ENCODE peak calls at places on chromosome 16, in eight cellular contexts. U is Peyer's patch; V is cardiac muscle cell; P is A549; M is IMR-90; D is CD8-positive, alpha-beta T cell; I is tibial nerve; Y is GM23248. B is an unnamed sample. For H3K4me1, the result is how much of the 10 kb centered on the place peaks cover.

GRCh38 chr16:80459331-80459777 is 81.4 kb upstream of the DYNLRB2 start:
- DNase-seq in U (no peak), V (no peak), P (no peak), M (no peak), D (no peak), I (peak), Y (peak), B (no peak)

GRCh38 chr16:16092925-16093624 is 130.2 kb downstream of the ABCC6 start:
- DNase-seq in U (no peak), V (no peak), P (no peak), M (peak), D (no peak), I (no peak), Y (peak), B (no peak)

GRCh38 chr16:88846088-88846487 is 10.7 kb downstream of the GALNS start:
- DNase-seq in U (no peak), V (no peak), P (no peak), M (peak), D (no peak), I (no peak), Y (peak), B (no peak)

GRCh38 chr16:88941933-88942909 is 34.8 kb downstream of the CBFA2T3 start:
- DNase-seq in U (peak), V (peak), P (peak), M (no peak), D (peak), I (no peak), Y (peak), B (peak)

GRCh38 chr16:30902070-30902972 is 5.9 kb downstream of the CTF1 start:
- DNase-seq in U (peak), V (peak), P (peak), M (peak), D (peak), I (peak), Y (peak), B (peak)

GRCh38 chr16:11016524-11016988 is 72.2 kb downstream of the CLEC16A start:
- DNase-seq in U (no peak), V (no peak), P (peak), M (peak), D (no peak), I (no peak), Y (peak), B (no peak)

GRCh38 chr16:54006693-54007092 is 279.9 kb downstream of the IRX3 start:
- DNase-seq in U (no peak), V (no peak), P (no peak), M (peak), D (no peak), I (no peak), Y (no peak), B (no peak)

GRCh38 chr16:9296273-9296593 is 204.8 kb downstream of the HAPSTR1 start:
- DNase-seq in U (no peak), V (no peak), P (no peak), M (no peak), D (no peak), I (no peak), Y (no peak), B (no peak)

GRCh38 chr16:10265770-10266615 is 83.8 kb upstream of the GRIN2A start:
- DNase-seq in U (no peak), V (no peak), P (no peak), M (no peak), D (no peak), I (no peak), Y (no peak), B (no peak)

GRCh38 chr16:69483611-69484010 is 59.2 kb downstream of the CYB5B start:
- DNase-seq in U (no peak), V (no peak), P (no peak), M (no peak), D (no peak), I (no peak), Y (no peak), B (no peak)

GRCh38 chr16:89202422-89203215 is 2.3 kb upstream of the SLC22A31 start:
- DNase-seq in U (no peak), V (no peak), P (no peak), M (no peak), D (no peak), I (no peak), Y (no peak), B (no peak)

GRCh38 chr16:84986879-84987278 is 24.5 kb downstream of the ZDHHC7 start:
- DNase-seq in U (no peak), V (no peak), P (no peak), M (no peak), D (no peak), I (no peak), Y (no peak), B (no peak)

GRCh38 chr16:1794221-1794871 is 841 bp upstream of the IGFALS start:
- DNase-seq in U (no peak), V (no peak), P (no peak), M (no peak), D (no peak), I (no peak), Y (no peak), B (no peak)

GRCh38 chr16:30948956-30949654 is at the start of gene ORAI3:
- DNase-seq in U (peak), V (peak), P (peak), M (peak), D (peak), I (peak), Y (peak), B (no peak)

GRCh38 chr16:65117701-65118448 is 4.0 kb downstream of the CDH11 start:
- DNase-seq in U (no peak), V (peak), P (peak), M (peak), D (no peak), I (peak), Y (peak), B (peak)

GRCh38 chr16:70747703-70748631 is 53.0 kb downstream of the VAC14 start:
- DNase-seq in U (no peak), V (no peak), P (no peak), M (peak), D (no peak), I (no peak), Y (no peak), B (no peak)
- H3K4me1 ChIP-seq in U (under half), V (under half), P (half or more), M (half or more), D (under half), I (under half), Y (under half), B (under half)

GRCh38 chr16:14371778-14372431 is 258.2 kb downstream of the PARN start:
- DNase-seq in U (no peak), V (no peak), P (no peak), M (no peak), D (no peak), I (no peak), Y (no peak), B (no peak)

GRCh38 chr16:14373901-14374300 is 256.2 kb downstream of the PARN start:
- DNase-seq in U (no peak), V (no peak), P (no peak), M (no peak), D (no peak), I (no peak), Y (no peak), B (peak)

GRCh38 chr16:14372471-14372870 is 257.6 kb downstream of the PARN start:
- DNase-seq in U (no peak), V (no peak), P (no peak), M (no peak), D (no peak), I (no peak), Y (no peak), B (no peak)

GRCh38 chr16:14374451-14375131 is 255.5 kb downstream of the PARN start:
- DNase-seq in U (no peak), V (peak), P (no peak), M (no peak), D (no peak), I (no peak), Y (no peak), B (no peak)

GRCh38 chr16:14373406-14373805 is 256.7 kb downstream of the PARN start:
- DNase-seq in U (no peak), V (no peak), P (no peak), M (no peak), D (no peak), I (no peak), Y (no peak), B (no peak)
- H3K4me1 ChIP-seq in U (under half), V (under half), P (under half), M (under half), D (under half), I (under half), Y (under half), B (under half)

GRCh38 chr16:56985962-56986360 is 3.4 kb upstream of the NLRC5 start:
- DNase-seq in U (no peak), V (no peak), P (no peak), M (no peak), D (no peak), I (no peak), Y (no peak), B (no peak)
- H3K4me1 ChIP-seq in U (under half), V (under half), P (under half), M (under half), D (half or more), I (under half), Y (under half), B (under half)

DNA sequence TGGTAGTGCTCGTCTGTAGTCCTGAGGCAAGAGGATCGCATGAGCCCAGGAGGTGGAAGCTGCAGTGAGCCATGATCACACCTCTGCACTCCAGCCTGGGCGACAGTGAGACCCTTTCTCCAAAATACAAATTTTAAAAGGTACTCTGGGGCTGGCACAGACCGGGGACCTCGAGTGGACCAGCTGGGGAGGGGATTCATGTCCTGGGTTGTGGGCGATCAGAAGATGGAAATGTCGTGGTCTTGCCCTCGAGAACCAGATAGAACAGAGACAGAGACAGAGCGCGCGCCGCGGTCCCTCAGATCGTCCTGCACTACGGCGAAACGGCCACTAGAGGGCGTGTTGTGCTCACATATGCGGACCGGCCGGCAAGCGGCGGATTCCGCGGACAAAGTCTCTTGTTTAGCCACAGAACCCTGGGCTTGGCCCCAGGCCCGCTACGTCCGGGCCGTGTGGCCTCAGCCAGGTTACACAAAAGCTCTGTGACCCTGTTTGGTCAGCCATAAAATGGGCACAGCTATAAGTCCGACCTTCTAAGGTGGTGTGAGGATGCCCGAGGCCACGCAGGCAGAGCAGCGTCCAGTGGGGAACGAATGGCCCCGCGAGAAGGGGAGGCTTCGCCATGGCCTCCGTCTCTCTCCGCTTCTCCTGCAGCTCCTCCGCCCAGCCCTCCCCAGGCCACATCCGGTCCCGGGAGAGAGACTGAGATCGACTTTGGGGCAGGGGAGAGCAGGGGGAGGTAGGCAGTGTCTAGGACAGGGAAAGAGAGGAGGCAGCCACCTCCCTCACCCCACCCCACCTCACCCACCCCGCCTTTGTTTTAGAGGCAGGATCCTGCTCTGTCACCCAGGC is 14.6 kb upstream of the SBK1 start:
- DNase-seq in U (peak), V (peak), P (peak), M (peak), D (peak), I (peak), Y (peak), B (peak)
- H3K4me1 ChIP-seq in U (under half), V (under half), P (under half), M (under half), D (under half), I (under half), Y (under half), B (under half)

GRCh38 chr16:589658-590159 is at the start of gene RAB40C:
- DNase-seq in U (peak), V (peak), P (peak), M (peak), D (peak), I (peak), Y (peak), B (peak)
- H3K4me1 ChIP-seq in U (under half), V (under half), P (under half), M (under half), D (under half), I (under half), Y (under half), B (under half)

DNA sequence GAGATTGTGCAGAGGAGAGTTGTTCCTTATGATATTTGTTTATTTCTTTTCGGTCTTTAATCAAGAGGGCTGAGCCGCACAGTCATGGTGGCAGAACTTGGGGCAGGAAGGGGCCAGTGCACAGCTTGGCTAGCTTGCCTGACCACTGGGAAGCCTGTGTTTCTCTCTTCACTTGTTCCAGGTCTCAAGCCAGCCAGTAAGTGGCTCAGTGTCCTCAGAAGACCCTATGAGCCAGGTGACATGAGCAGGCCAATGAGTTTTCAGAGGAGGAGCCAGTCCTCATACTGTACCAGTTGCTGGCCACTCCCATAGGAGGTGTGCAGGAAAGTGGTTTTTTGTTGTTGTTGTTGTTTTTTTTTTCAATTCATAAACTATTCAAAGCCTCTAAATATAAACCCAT is 15.2 kb downstream of the LYRM1 start:
- DNase-seq in U (no peak), V (no peak), P (no peak), M (no peak), D (no peak), I (no peak), Y (no peak), B (peak)
- H3K4me1 ChIP-seq in U (under half), V (under half), P (under half), M (under half), D (under half), I (under half), Y (half or more), B (under half)

DNA sequence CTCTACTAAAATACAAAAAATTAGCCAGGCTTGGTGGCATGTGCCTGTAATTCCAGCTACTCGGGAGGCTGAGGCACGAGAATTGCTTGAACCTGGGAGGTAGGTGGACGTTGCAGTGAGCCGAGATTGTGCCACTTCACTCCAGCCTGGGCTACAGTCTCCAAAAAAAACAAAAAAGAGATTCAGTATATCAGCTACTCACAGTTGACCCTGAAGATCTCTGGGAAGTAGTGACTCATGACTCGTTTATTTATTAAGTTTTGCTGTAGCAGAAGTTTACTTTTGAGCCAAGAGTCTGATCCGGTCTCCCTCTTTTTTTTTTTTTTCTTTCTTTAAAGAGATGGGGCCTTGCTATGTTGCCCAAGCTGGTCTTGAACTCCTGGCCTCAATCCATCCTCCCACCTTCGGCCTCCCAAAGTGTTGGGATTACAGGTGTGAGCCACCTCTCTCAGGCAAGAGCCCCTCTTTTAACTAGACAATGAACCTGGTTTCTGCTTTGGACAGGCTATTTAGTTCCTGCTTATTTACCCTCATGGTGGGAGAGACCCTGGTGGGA is 4.4 kb downstream of the MVP start:
- DNase-seq in U (no peak), V (no peak), P (peak), M (peak), D (no peak), I (no peak), Y (peak), B (no peak)
- H3K4me1 ChIP-seq in U (half or more), V (under half), P (half or more), M (under half), D (half or more), I (under half), Y (under half), B (under half)

GRCh38 chr16:77472262-77472661 is 37.4 kb upstream of the ADAMTS18 start:
- DNase-seq in U (no peak), V (no peak), P (no peak), M (no peak), D (no peak), I (no peak), Y (no peak), B (no peak)
- H3K4me1 ChIP-seq in U (under half), V (under half), P (under half), M (under half), D (under half), I (under half), Y (under half), B (under half)